ENCODE peak calls at places on chromosomes 16 and 17, in five cellular contexts. One of them, this sample, is unnamed.

GRCh38 chr17:33750943-33751701 is 458.0 kb upstream of the ASIC2 start:
- DNase-seq in heart left ventricle: peak
- DNase-seq in T-helper 2 cell: peak
- DNase-seq in caudate nucleus: peak
- DNase-seq in coronary artery: no peak
- DNase-seq in this sample: peak

GRCh38 chr17:1002771-1003555 is 6.0 kb downstream of the TIMM22 start:
- DNase-seq in coronary artery: no peak
- DNase-seq in heart left ventricle: no peak
- DNase-seq in T-helper 2 cell: no peak
- DNase-seq in caudate nucleus: peak
- DNase-seq in this sample: no peak

GRCh38 chr17:1197781-1198490 is 18.2 kb upstream of the ABR start:
- DNase-seq in heart left ventricle: peak
- DNase-seq in caudate nucleus: peak
- DNase-seq in coronary artery: no peak
- DNase-seq in T-helper 2 cell: peak
- DNase-seq in this sample: no peak

GRCh38 chr16:554640-555413 is 5.4 kb upstream of the PRR35 start:
- DNase-seq in heart left ventricle: no peak
- DNase-seq in caudate nucleus: no peak
- DNase-seq in coronary artery: no peak
- DNase-seq in T-helper 2 cell: no peak
- DNase-seq in this sample: no peak

GRCh38 chr16:85334718-85335583 is 222.7 kb upstream of the CIBAR2 start:
- DNase-seq in caudate nucleus: no peak
- DNase-seq in T-helper 2 cell: no peak
- DNase-seq in coronary artery: no peak
- DNase-seq in heart left ventricle: no peak
- DNase-seq in this sample: peak

GRCh38 chr16:57648590-57649442 is 19.3 kb upstream of the ADGRG3 start:
- DNase-seq in T-helper 2 cell: peak
- DNase-seq in heart left ventricle: peak
- DNase-seq in caudate nucleus: peak
- DNase-seq in coronary artery: no peak
- DNase-seq in this sample: peak

GRCh38 chr16:68267612-68268405 is 3.5 kb downstream of the SLC7A6 start:
- DNase-seq in coronary artery: no peak
- DNase-seq in caudate nucleus: no peak
- DNase-seq in T-helper 2 cell: no peak
- DNase-seq in heart left ventricle: no peak
- DNase-seq in this sample: no peak

GRCh38 chr16:8572919-8573724 is 17.2 kb downstream of the TMEM114 start:
- DNase-seq in heart left ventricle: no peak
- DNase-seq in coronary artery: no peak
- DNase-seq in T-helper 2 cell: no peak
- DNase-seq in caudate nucleus: no peak
- DNase-seq in this sample: peak

GRCh38 chr16:4016648-4017047 is 99.6 kb downstream of the ADCY9 start:
- DNase-seq in T-helper 2 cell: no peak
- DNase-seq in heart left ventricle: no peak
- DNase-seq in coronary artery: no peak
- DNase-seq in caudate nucleus: no peak
- DNase-seq in this sample: no peak

GRCh38 chr16:53043986-53044571 is 8.6 kb downstream of the CHD9NB start:
- DNase-seq in T-helper 2 cell: no peak
- DNase-seq in caudate nucleus: no peak
- DNase-seq in coronary artery: no peak
- DNase-seq in heart left ventricle: no peak
- DNase-seq in this sample: peak

GRCh38 chr16:77273-77806 is 685 bp upstream of the MPG start:
- DNase-seq in caudate nucleus: no peak
- DNase-seq in heart left ventricle: peak
- DNase-seq in T-helper 2 cell: peak
- DNase-seq in coronary artery: no peak
- DNase-seq in this sample: peak

GRCh38 chr17:63434951-63435571 is 11.0 kb downstream of the CYB561 start:
- DNase-seq in T-helper 2 cell: no peak
- DNase-seq in coronary artery: no peak
- DNase-seq in caudate nucleus: peak
- DNase-seq in heart left ventricle: peak
- DNase-seq in this sample: peak

GRCh38 chr17:32482568-32483320 is 4.0 kb upstream of the CDK5R1 start:
- DNase-seq in caudate nucleus: no peak
- DNase-seq in coronary artery: no peak
- DNase-seq in T-helper 2 cell: no peak
- DNase-seq in heart left ventricle: no peak
- DNase-seq in this sample: no peak

GRCh38 chr17:77373298-77374169 is 232.8 kb downstream of the SEC14L1 start:
- DNase-seq in coronary artery: no peak
- DNase-seq in heart left ventricle: peak
- DNase-seq in caudate nucleus: no peak
- DNase-seq in T-helper 2 cell: no peak
- DNase-seq in this sample: peak

GRCh38 chr16:4372578-4373355 is 1.1 kb downstream of the VASN start:
- DNase-seq in T-helper 2 cell: no peak
- DNase-seq in caudate nucleus: peak
- DNase-seq in coronary artery: no peak
- DNase-seq in heart left ventricle: no peak
- DNase-seq in this sample: no peak

GRCh38 chr16:81626181-81626674 is 152.9 kb upstream of the PLCG2 start:
- DNase-seq in T-helper 2 cell: no peak
- DNase-seq in coronary artery: no peak
- DNase-seq in caudate nucleus: no peak
- DNase-seq in heart left ventricle: no peak
- DNase-seq in this sample: no peak

GRCh38 chr17:47990962-47991731 is 20.2 kb downstream of the CDK5RAP3 start:
- DNase-seq in T-helper 2 cell: no peak
- DNase-seq in caudate nucleus: no peak
- DNase-seq in heart left ventricle: no peak
- DNase-seq in coronary artery: no peak
- DNase-seq in this sample: no peak

GRCh38 chr17:11240041-11240801 is 792 bp upstream of the SHISA6 start:
- DNase-seq in coronary artery: peak
- DNase-seq in heart left ventricle: no peak
- DNase-seq in caudate nucleus: no peak
- DNase-seq in T-helper 2 cell: no peak
- DNase-seq in this sample: peak

GRCh38 chr16:483351-484075 is 44.0 kb upstream of the CAPN15 start:
- DNase-seq in heart left ventricle: no peak
- DNase-seq in caudate nucleus: no peak
- DNase-seq in coronary artery: no peak
- DNase-seq in T-helper 2 cell: no peak
- DNase-seq in this sample: peak